ENCODE peak calls at places on chromosomes 6 and 20, in seven cellular contexts. G is heart left ventricle; E is stimulated activated CD8-positive, alpha-beta memory T cell treated with anti-CD3 and anti-CD28 coated beads, Interleukin-2, amount 100 ng/mL, for 48 hours; V is non-pigmented ciliary epithelial cell; U is activated T-cell treated with anti-CD3 and anti-CD28 coated beads for 1 hour; X is HuH-7; D is activated naive CD4-positive, alpha-beta T cell. J is an unnamed sample.
A peak's percentile ranks its signal among the peaks of the same experiment; 100 is the strongest.

GRCh38 chr6:142297996-142298753 is 3.6 kb upstream of the ADGRG6 start:
- DNase-seq in V (peak; percentile 87), G (no peak), E (no peak), D (no peak), U (no peak), X (no peak), J (peak; percentile 55)

GRCh38 chr20:48463096-48463710 is 364.6 kb downstream of the PREX1 start:
- DNase-seq in V (no peak), E (no peak), G (no peak), U (no peak), X (no peak), D (no peak), J (no peak)

GRCh38 chr6:37495199-37495913 is 4.3 kb downstream of the CCDC167 start:
- DNase-seq in D (no peak), G (no peak), X (no peak), U (no peak), V (no peak), E (no peak), J (no peak)

GRCh38 chr20:22511943-22512910 is 72.1 kb downstream of the FOXA2 start:
- DNase-seq in D (no peak), E (no peak), U (no peak), V (no peak), G (no peak), X (peak; percentile 77), J (no peak)

GRCh38 chr6:100160913-100161312 is 166.9 kb upstream of the MCHR2 start:
- DNase-seq in G (no peak), X (no peak), U (no peak), D (no peak), V (no peak), E (no peak), J (no peak)

GRCh38 chr6:121236984-121237383 is 97.3 kb downstream of the TBC1D32 start:
- DNase-seq in V (no peak), E (no peak), G (no peak), U (no peak), D (no peak), X (no peak), J (no peak)

GRCh38 chr6:67131827-67132226 is 1424.8 kb upstream of the EYS start:
- DNase-seq in U (no peak), G (no peak), V (no peak), E (no peak), X (no peak), D (no peak), J (no peak)

GRCh38 chr20:62069741-62070216 is 4.1 kb upstream of the TAF4 start:
- DNase-seq in G (no peak), U (no peak), E (no peak), V (peak; percentile 13), D (no peak), X (no peak), J (peak; percentile 51)

GRCh38 chr6:168666170-168666569 is 225.2 kb downstream of the SMOC2 start:
- DNase-seq in E (no peak), D (no peak), X (no peak), G (no peak), V (no peak), U (no peak), J (no peak)

GRCh38 chr6:74075323-74075722 is 379.3 kb downstream of the CD109 start:
- DNase-seq in G (peak; percentile 45), U (no peak), E (no peak), X (no peak), D (no peak), V (no peak), J (peak; percentile 86)

J was measured in skeletal muscle cell.